ENCODE peak calls at places on chromosomes 13 and 19, in six cellular contexts. N, T, Q, S, Z and P are unnamed samples.

GRCh38 chr19:42064432-42064831 is 5.6 kb downstream of the GRIK5 start:
- DNase-seq in T (no peak), Q (no peak), S (no peak), Z (no peak), N (no peak), P (no peak)

GRCh38 chr13:23969672-23970071 is 72.4 kb upstream of the C1QTNF9B start:
- DNase-seq in Z (no peak), N (no peak), T (no peak), Q (no peak), S (no peak), P (no peak)

GRCh38 chr13:106381083-106381482 is 154.4 kb downstream of the EFNB2 start:
- DNase-seq in T (no peak), Q (no peak), N (no peak), Z (no peak), S (no peak), P (no peak)

GRCh38 chr19:29889702-29890101 is 52.3 kb upstream of the URI1 start:
- DNase-seq in T (no peak), Q (no peak), N (no peak), Z (no peak), S (no peak), P (no peak)

GRCh38 chr13:25384747-25385270 is 13.0 kb downstream of the ATP8A2 start:
- DNase-seq in Q (no peak), Z (no peak), T (no peak), N (no peak), S (no peak), P (no peak)

GRCh38 chr13:30353601-30354000 is 46.2 kb upstream of the KATNAL1 start:
- DNase-seq in N (no peak), T (no peak), Q (no peak), Z (no peak), S (no peak), P (no peak)

GRCh38 chr19:12701596-12702282 is 5.3 kb upstream of the FBXW9 start:
- DNase-seq in S (no peak), Q (no peak), Z (no peak), N (no peak), T (no peak), P (no peak)

GRCh38 chr13:98959775-98960325 is 18.0 kb downstream of the DOCK9 start:
- DNase-seq in Q (no peak), Z (no peak), T (no peak), N (no peak), S (no peak), P (no peak)

GRCh38 chr19:45253396-45254027 is 2.4 kb downstream of the MARK4 start:
- DNase-seq in T (no peak), Q (no peak), N (peak), Z (peak), S (no peak), P (no peak)